ENCODE peak calls at places on chromosomes 13 and 19, in eight cellular contexts. One of them, this sample, is unnamed.

GRCh38 chr19:8638078-8638619 is 7.7 kb downstream of the NFILZ start:
- DNase-seq in hepatic stellate cell: no peak
- DNase-seq in AML-193: peak; percentile 74
- DNase-seq in Daoy: peak; percentile 82
- DNase-seq in COR-L47: no peak
- DNase-seq in hypothalamus: no peak
- DNase-seq in A549: peak; percentile 63
- DNase-seq in H9: no peak
- DNase-seq in this sample: no peak

GRCh38 chr13:112616586-112617381 is 28.8 kb upstream of the TUBGCP3 start:
- DNase-seq in hepatic stellate cell: peak; percentile 63
- DNase-seq in AML-193: peak; percentile 68
- DNase-seq in Daoy: peak; percentile 37
- DNase-seq in COR-L47: peak; percentile 31
- DNase-seq in hypothalamus: no peak
- DNase-seq in A549: peak; percentile 33
- DNase-seq in H9: peak; percentile 69
- DNase-seq in this sample: peak; percentile 27

GRCh38 chr13:101627556-101627943 is 175.1 kb downstream of the ITGBL1 start:
- DNase-seq in hepatic stellate cell: no peak
- DNase-seq in AML-193: no peak
- DNase-seq in Daoy: peak; percentile 5
- DNase-seq in COR-L47: no peak
- DNase-seq in hypothalamus: no peak
- DNase-seq in A549: no peak
- DNase-seq in H9: no peak
- DNase-seq in this sample: no peak

GRCh38 chr13:65401315-65401714 is 1828.8 kb downstream of the PCDH9 start:
- DNase-seq in hepatic stellate cell: no peak
- DNase-seq in AML-193: no peak
- DNase-seq in Daoy: no peak
- DNase-seq in COR-L47: no peak
- DNase-seq in hypothalamus: no peak
- DNase-seq in A549: no peak
- DNase-seq in H9: no peak
- DNase-seq in this sample: no peak

GRCh38 chr19:13055213-13056051 is 47.2 kb downstream of the LYL1 start:
- DNase-seq in hepatic stellate cell: peak; percentile 92
- DNase-seq in AML-193: no peak
- DNase-seq in Daoy: peak; percentile 92
- DNase-seq in COR-L47: no peak
- DNase-seq in hypothalamus: no peak
- DNase-seq in A549: no peak
- DNase-seq in H9: peak; percentile 67
- DNase-seq in this sample: peak; percentile 59

GRCh38 chr19:18122860-18123795 is 25.6 kb downstream of the MAST3 start:
- DNase-seq in hepatic stellate cell: no peak
- DNase-seq in AML-193: no peak
- DNase-seq in Daoy: no peak
- DNase-seq in COR-L47: no peak
- DNase-seq in hypothalamus: no peak
- DNase-seq in A549: no peak
- DNase-seq in H9: no peak
- DNase-seq in this sample: no peak

GRCh38 chr13:97445504-97446187 is 11.7 kb downstream of the RAP2A start:
- DNase-seq in hepatic stellate cell: no peak
- DNase-seq in AML-193: no peak
- DNase-seq in Daoy: no peak
- DNase-seq in COR-L47: peak; percentile 66
- DNase-seq in hypothalamus: no peak
- DNase-seq in A549: no peak
- DNase-seq in H9: no peak
- DNase-seq in this sample: no peak

GRCh38 chr13:75454497-75454896 is 27.5 kb downstream of the TBC1D4 start:
- DNase-seq in hepatic stellate cell: no peak
- DNase-seq in AML-193: no peak
- DNase-seq in Daoy: no peak
- DNase-seq in COR-L47: no peak
- DNase-seq in hypothalamus: no peak
- DNase-seq in A549: no peak
- DNase-seq in H9: no peak
- DNase-seq in this sample: no peak

GRCh38 chr19:42048992-42049391 is 21.0 kb downstream of the GRIK5 start:
- DNase-seq in hepatic stellate cell: no peak
- DNase-seq in AML-193: no peak
- DNase-seq in Daoy: peak; percentile 62
- DNase-seq in COR-L47: no peak
- DNase-seq in hypothalamus: no peak
- DNase-seq in A549: no peak
- DNase-seq in H9: no peak
- DNase-seq in this sample: peak; percentile 52

GRCh38 chr19:8631425-8631819 is 989 bp downstream of the NFILZ start:
- DNase-seq in hepatic stellate cell: peak; percentile 75
- DNase-seq in AML-193: no peak
- DNase-seq in Daoy: peak; percentile 65
- DNase-seq in COR-L47: no peak
- DNase-seq in hypothalamus: peak; percentile 12
- DNase-seq in A549: peak; percentile 61
- DNase-seq in H9: no peak
- DNase-seq in this sample: no peak

GRCh38 chr13:44237276-44237767 is 136.3 kb upstream of the SERP2 start:
- DNase-seq in hepatic stellate cell: peak; percentile 74
- DNase-seq in AML-193: no peak
- DNase-seq in Daoy: peak; percentile 76
- DNase-seq in COR-L47: no peak
- DNase-seq in hypothalamus: peak; percentile 55
- DNase-seq in A549: no peak
- DNase-seq in H9: no peak
- DNase-seq in this sample: peak; percentile 36

GRCh38 chr19:1122972-1123363 is 19.2 kb downstream of the GPX4 start:
- DNase-seq in hepatic stellate cell: peak; percentile 90
- DNase-seq in AML-193: no peak
- DNase-seq in Daoy: peak; percentile 88
- DNase-seq in COR-L47: no peak
- DNase-seq in hypothalamus: no peak
- DNase-seq in A549: no peak
- DNase-seq in H9: peak; percentile 90
- DNase-seq in this sample: peak; percentile 45

GRCh38 chr19:31943305-31943704 is 402.1 kb upstream of the ZNF507 start:
- DNase-seq in hepatic stellate cell: no peak
- DNase-seq in AML-193: no peak
- DNase-seq in Daoy: no peak
- DNase-seq in COR-L47: no peak
- DNase-seq in hypothalamus: no peak
- DNase-seq in A549: no peak
- DNase-seq in H9: no peak
- DNase-seq in this sample: no peak

GRCh38 chr13:48567521-48568331 is 34.8 kb upstream of the RCBTB2 start:
- DNase-seq in hepatic stellate cell: no peak
- DNase-seq in AML-193: peak; percentile 98
- DNase-seq in Daoy: no peak
- DNase-seq in COR-L47: no peak
- DNase-seq in hypothalamus: no peak
- DNase-seq in A549: no peak
- DNase-seq in H9: no peak
- DNase-seq in this sample: no peak

GRCh38 chr13:75800545-75800944 is 164.4 kb downstream of the LMO7 start:
- DNase-seq in hepatic stellate cell: no peak
- DNase-seq in AML-193: no peak
- DNase-seq in Daoy: no peak
- DNase-seq in COR-L47: no peak
- DNase-seq in hypothalamus: no peak
- DNase-seq in A549: no peak
- DNase-seq in H9: no peak
- DNase-seq in this sample: no peak

GRCh38 chr19:6693056-6693471 is 23.1 kb upstream of the TNFSF14 start:
- DNase-seq in hepatic stellate cell: no peak
- DNase-seq in AML-193: no peak
- DNase-seq in Daoy: no peak
- DNase-seq in COR-L47: no peak
- DNase-seq in hypothalamus: no peak
- DNase-seq in A549: no peak
- DNase-seq in H9: peak; percentile 74
- DNase-seq in this sample: no peak

GRCh38 chr19:46271488-46272197 is 25.2 kb upstream of the HIF3A start:
- DNase-seq in hepatic stellate cell: peak; percentile 51
- DNase-seq in AML-193: no peak
- DNase-seq in Daoy: peak; percentile 93
- DNase-seq in COR-L47: no peak
- DNase-seq in hypothalamus: no peak
- DNase-seq in A549: peak; percentile 77
- DNase-seq in H9: no peak
- DNase-seq in this sample: peak; percentile 45

GRCh38 chr13:26923824-26924605 is 163.4 kb upstream of the GPR12 start:
- DNase-seq in hepatic stellate cell: peak; percentile 24
- DNase-seq in AML-193: no peak
- DNase-seq in Daoy: peak; percentile 36
- DNase-seq in COR-L47: no peak
- DNase-seq in hypothalamus: no peak
- DNase-seq in A549: no peak
- DNase-seq in H9: no peak
- DNase-seq in this sample: no peak

GRCh38 chr19:46927106-46927505 is 66.3 kb downstream of the ARHGAP35 start:
- DNase-seq in hepatic stellate cell: no peak
- DNase-seq in AML-193: no peak
- DNase-seq in Daoy: no peak
- DNase-seq in COR-L47: no peak
- DNase-seq in hypothalamus: no peak
- DNase-seq in A549: no peak
- DNase-seq in H9: no peak
- DNase-seq in this sample: no peak

GRCh38 chr13:26927511-26927910 is 166.9 kb upstream of the GPR12 start:
- DNase-seq in hepatic stellate cell: no peak
- DNase-seq in AML-193: no peak
- DNase-seq in Daoy: no peak
- DNase-seq in COR-L47: no peak
- DNase-seq in hypothalamus: no peak
- DNase-seq in A549: no peak
- DNase-seq in H9: no peak
- DNase-seq in this sample: no peak

This sample was measured in SW480.